ENCODE peak calls at places on chromosome 21, in nine cellular contexts. N, W, P, S, R, F, L, E and J are unnamed samples.

GRCh38 chr21:36741506-36741905 is 42.6 kb downstream of the SIM2 start:
- DNase-seq in R (no peak), S (no peak), W (no peak), F (no peak), P (no peak), N (no peak), E (no peak), L (no peak), J (no peak)

GRCh38 chr21:34995979-34996303 is 53.2 kb downstream of the RUNX1 start:
- DNase-seq in R (no peak), L (no peak), W (no peak), P (no peak), F (no peak), N (no peak), S (no peak), E (no peak), J (no peak)

GRCh38 chr21:39726133-39726532 is 18.9 kb upstream of the IGSF5 start:
- DNase-seq in L (no peak), E (no peak), R (no peak), S (no peak), N (no peak), W (peak), F (no peak), P (peak), J (peak)

GRCh38 chr21:29187939-29188338 is 57.5 kb downstream of the MAP3K7CL start:
- DNase-seq in F (no peak), N (no peak), P (peak), R (no peak), L (no peak), W (no peak), E (peak), S (no peak), J (peak)

GRCh38 chr21:39251326-39251725 is 62.1 kb downstream of the BRWD1 start:
- DNase-seq in N (peak), L (no peak), P (peak), R (no peak), F (no peak), S (no peak), E (no peak), W (no peak), J (no peak)

GRCh38 chr21:17585875-17586450 is 26.7 kb downstream of the BTG3 start:
- DNase-seq in P (peak), L (peak), E (peak), N (peak), F (peak), W (peak), R (peak), S (peak), J (peak)

GRCh38 chr21:27703806-27704205 is 736.9 kb upstream of the ADAMTS5 start:
- DNase-seq in E (no peak), R (no peak), W (no peak), L (no peak), N (no peak), S (no peak), F (no peak), P (peak), J (no peak)

GRCh38 chr21:19557488-19557887 is 1153.9 kb upstream of the TMPRSS15 start:
- DNase-seq in F (no peak), N (no peak), E (no peak), L (no peak), S (no peak), P (no peak), R (no peak), W (no peak), J (no peak)

GRCh38 chr21:23960769-23961168 is 1646.5 kb downstream of the MRPL39 start:
- DNase-seq in N (no peak), R (no peak), W (no peak), P (no peak), E (no peak), L (no peak), S (no peak), F (no peak), J (peak)

GRCh38 chr21:41232055-41232454 is 64.1 kb downstream of the BACE2 start:
- DNase-seq in N (no peak), S (no peak), E (no peak), P (no peak), R (no peak), F (no peak), W (no peak), L (no peak), J (no peak)

GRCh38 chr21:37965088-37965805 is 49.0 kb upstream of the KCNJ6 start:
- DNase-seq in L (no peak), R (peak), N (no peak), S (no peak), P (no peak), F (no peak), E (no peak), W (peak), J (no peak)

GRCh38 chr21:26445440-26445839 is 127.6 kb downstream of the CYYR1 start:
- DNase-seq in R (no peak), L (no peak), S (no peak), W (no peak), N (no peak), E (no peak), P (peak), F (no peak), J (no peak)

GRCh38 chr21:46136739-46137349 is 18.5 kb downstream of the FTCD start:
- DNase-seq in S (no peak), L (no peak), R (no peak), E (no peak), N (no peak), F (no peak), P (no peak), W (no peak), J (no peak)

GRCh38 chr21:26099610-26100219 is 70.9 kb downstream of the APP start:
- DNase-seq in L (no peak), N (no peak), S (no peak), E (no peak), W (no peak), P (peak), R (no peak), F (no peak), J (no peak)

GRCh38 chr21:42027804-42028753 is 17.9 kb upstream of the ZBTB21 start:
- DNase-seq in S (no peak), E (no peak), R (no peak), L (no peak), W (no peak), N (no peak), P (peak), F (no peak), J (no peak)

GRCh38 chr21:36909901-36910561 is 56.4 kb downstream of the HLCS start:
- DNase-seq in E (peak), N (peak), L (no peak), F (no peak), S (no peak), P (peak), W (no peak), R (no peak), J (peak)

GRCh38 chr21:32131164-32131563 is 147.7 kb downstream of the MIS18A start:
- DNase-seq in L (no peak), S (no peak), F (no peak), N (no peak), P (no peak), W (no peak), E (no peak), R (no peak), J (no peak)
- H2AFZ ChIP-seq in L (no peak), S (no peak), F (no peak), N (no peak), P (no peak), W (no peak), E (no peak), R (no peak), J (no peak)

GRCh38 chr21:43198376-43198775 is 29.6 kb downstream of the CRYAA start:
- DNase-seq in N (no peak), R (no peak), S (no peak), E (no peak), P (no peak), F (no peak), W (no peak), L (no peak), J (no peak)

GRCh38 chr21:43194303-43195130 is 25.7 kb downstream of the CRYAA start:
- DNase-seq in F (no peak), P (no peak), W (no peak), L (no peak), E (no peak), S (no peak), R (no peak), N (no peak), J (no peak)

GRCh38 chr21:43193651-43194302 is 25.0 kb downstream of the CRYAA start:
- DNase-seq in W (no peak), R (no peak), N (peak), P (peak), F (peak), L (peak), S (no peak), E (no peak), J (peak)

GRCh38 chr21:43195131-43196021 is 26.6 kb downstream of the CRYAA start:
- DNase-seq in W (no peak), F (no peak), N (peak), P (no peak), L (peak), E (no peak), S (no peak), R (no peak), J (no peak)

GRCh38 chr21:43196789-43197188 is 28.0 kb downstream of the CRYAA start:
- DNase-seq in W (no peak), N (peak), S (no peak), P (no peak), L (no peak), E (no peak), R (peak), F (no peak), J (peak)
- TF ChIP-seq EZH2phosphoT487 in W (no peak), N (no peak), S (no peak), P (no peak), L (no peak), E (no peak), R (no peak), F (no peak), J (no peak)

DNA sequence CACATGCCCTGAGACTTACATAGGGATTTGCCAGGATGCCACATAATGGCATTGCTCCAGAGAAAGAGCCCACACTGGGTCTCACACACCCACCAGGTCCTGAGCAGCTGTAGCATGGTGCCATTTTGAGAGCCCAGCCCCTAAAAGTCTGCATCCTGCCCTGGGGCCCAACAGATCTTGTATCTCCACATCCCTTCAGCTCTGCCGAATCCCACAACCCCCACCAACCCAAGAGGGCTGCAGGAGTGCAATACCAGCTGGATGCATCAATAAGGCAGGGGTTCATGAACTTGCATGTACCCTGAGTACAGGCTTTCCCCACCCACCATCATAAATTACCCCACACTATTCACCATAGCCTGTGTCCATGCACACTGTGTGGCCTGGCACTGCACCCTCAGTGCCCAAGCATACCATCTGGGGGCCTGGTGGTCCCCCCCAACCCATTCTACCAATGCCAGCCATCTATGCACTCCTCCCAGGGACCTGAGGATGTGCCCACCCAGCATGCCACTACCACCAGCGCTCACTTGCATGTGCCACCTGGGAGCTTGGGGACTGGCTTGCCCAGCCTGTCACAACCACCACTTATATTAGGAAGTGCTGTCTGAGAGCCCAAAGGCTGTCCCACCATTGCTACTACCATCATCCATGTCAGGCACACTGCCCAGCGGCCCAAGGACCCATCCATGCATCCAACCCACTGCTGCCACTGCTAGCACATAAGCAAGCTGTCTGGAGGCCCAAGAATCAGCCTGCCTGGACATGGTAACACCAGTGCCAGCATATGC is 4.1 kb upstream of the KRTAP12-2 start:
- DNase-seq in F (no peak), N (no peak), E (no peak), W (no peak), L (no peak), P (no peak), S (no peak), R (no peak), J (no peak)
- H2AFZ ChIP-seq in F (no peak), N (no peak), E (no peak), W (no peak), L (no peak), P (no peak), S (no peak), R (no peak), J (no peak)

GRCh38 chr21:33828083-33828482 is 87.5 kb downstream of the ATP5PO start:
- DNase-seq in P (no peak), R (no peak), F (no peak), S (no peak), W (no peak), N (no peak), E (no peak), L (no peak), J (no peak)
- TF ChIP-seq EZH2phosphoT487 in P (no peak), R (no peak), F (no peak), S (no peak), W (no peak), N (no peak), E (no peak), L (no peak), J (no peak)

GRCh38 chr21:33971492-33972013 is 55.9 kb upstream of the ATP5PO start:
- DNase-seq in N (peak), F (no peak), W (peak), P (peak), S (no peak), R (peak), E (no peak), L (no peak), J (peak)
- H2AFZ ChIP-seq in N (no peak), F (no peak), W (no peak), P (no peak), S (no peak), R (no peak), E (peak), L (no peak), J (peak)